ENCODE peak calls at places on chromosomes 12 and 14, in four cellular contexts. One of them, this sample, is unnamed.
A peak's percentile ranks its signal among the peaks of the same experiment; 100 is the strongest.

GRCh38 chr14:105091335-105092123 is 26.3 kb upstream of the GPR132 start:
- DNase-seq in HepG2: peak; percentile 71
- DNase-seq in H1: no peak
- DNase-seq in GM12878: no peak
- DNase-seq in this sample: no peak

GRCh38 chr14:26528415-26529182 is 69.2 kb downstream of the NOVA1 start:
- DNase-seq in HepG2: no peak
- DNase-seq in H1: no peak
- DNase-seq in GM12878: no peak
- DNase-seq in this sample: no peak

GRCh38 chr12:52217223-52217622 is 15.8 kb upstream of the KRT7 start:
- DNase-seq in HepG2: no peak
- DNase-seq in GM12878: no peak
- DNase-seq in H1: no peak
- DNase-seq in this sample: no peak

GRCh38 chr12:86331457-86331856 is 75.3 kb upstream of the MGAT4C start:
- DNase-seq in H1: no peak
- DNase-seq in HepG2: no peak
- DNase-seq in GM12878: no peak
- DNase-seq in this sample: no peak

GRCh38 chr14:99592394-99592793 is 11.6 kb downstream of the CCDC85C start:
- DNase-seq in HepG2: no peak
- DNase-seq in H1: no peak
- DNase-seq in GM12878: no peak
- DNase-seq in this sample: no peak

GRCh38 chr14:72443991-72444431 is 449.9 kb downstream of the DPF3 start:
- DNase-seq in HepG2: no peak
- DNase-seq in H1: no peak
- DNase-seq in GM12878: peak; percentile 28
- DNase-seq in this sample: no peak

GRCh38 chr12:50992814-50993213 is 33.4 kb downstream of the SLC11A2 start:
- DNase-seq in HepG2: no peak
- DNase-seq in H1: no peak
- DNase-seq in GM12878: no peak
- DNase-seq in this sample: no peak

GRCh38 chr12:102883204-102883799 is 33.7 kb downstream of the PAH start:
- DNase-seq in GM12878: no peak
- DNase-seq in H1: peak; percentile 82
- DNase-seq in HepG2: peak; percentile 48
- DNase-seq in this sample: peak; percentile 57

GRCh38 chr12:113208041-113208934 is 13.0 kb upstream of the TPCN1 start:
- DNase-seq in H1: no peak
- DNase-seq in HepG2: no peak
- DNase-seq in GM12878: peak; percentile 99
- DNase-seq in this sample: no peak

GRCh38 chr14:20469890-20470858 is 968 bp downstream of the PNP start:
- DNase-seq in GM12878: no peak
- DNase-seq in HepG2: peak; percentile 47
- DNase-seq in H1: peak; percentile 64
- DNase-seq in this sample: no peak

GRCh38 chr12:94100254-94100653 is 48.1 kb upstream of the PLXNC1 start:
- DNase-seq in HepG2: no peak
- DNase-seq in GM12878: no peak
- DNase-seq in H1: no peak
- DNase-seq in this sample: peak; percentile 65

GRCh38 chr12:30013051-30013450 is 229.3 kb upstream of the TMTC1 start:
- DNase-seq in GM12878: no peak
- DNase-seq in H1: peak; percentile 54
- DNase-seq in HepG2: no peak
- DNase-seq in this sample: no peak

GRCh38 chr14:47269788-47270492 is 405.5 kb downstream of the MDGA2 start:
- DNase-seq in H1: no peak
- DNase-seq in HepG2: no peak
- DNase-seq in GM12878: no peak
- DNase-seq in this sample: no peak

GRCh38 chr12:12776261-12776660 is 9.2 kb upstream of the APOLD1 start:
- DNase-seq in HepG2: peak; percentile 13
- DNase-seq in GM12878: no peak
- DNase-seq in H1: no peak
- DNase-seq in this sample: no peak

GRCh38 chr12:12777056-12777455 is 8.4 kb upstream of the APOLD1 start:
- DNase-seq in HepG2: no peak
- DNase-seq in H1: no peak
- DNase-seq in GM12878: no peak
- DNase-seq in this sample: no peak

GRCh38 chr12:12770262-12770661 is 15.2 kb upstream of the APOLD1 start:
- DNase-seq in HepG2: no peak
- DNase-seq in GM12878: no peak
- DNase-seq in H1: no peak
- DNase-seq in this sample: no peak

GRCh38 chr12:12779529-12779928 is 5.9 kb upstream of the APOLD1 start:
- DNase-seq in HepG2: peak; percentile 59
- DNase-seq in H1: no peak
- DNase-seq in GM12878: no peak
- DNase-seq in this sample: no peak

GRCh38 chr12:12774791-12775190 is 10.7 kb upstream of the APOLD1 start:
- DNase-seq in HepG2: no peak
- DNase-seq in GM12878: no peak
- DNase-seq in H1: no peak
- DNase-seq in this sample: no peak
- TF ChIP-seq SRF in HepG2: no peak
- TF ChIP-seq SRF in GM12878: no peak
- TF ChIP-seq SRF in H1: no peak
- TF ChIP-seq SRF in this sample: no peak

DNA sequence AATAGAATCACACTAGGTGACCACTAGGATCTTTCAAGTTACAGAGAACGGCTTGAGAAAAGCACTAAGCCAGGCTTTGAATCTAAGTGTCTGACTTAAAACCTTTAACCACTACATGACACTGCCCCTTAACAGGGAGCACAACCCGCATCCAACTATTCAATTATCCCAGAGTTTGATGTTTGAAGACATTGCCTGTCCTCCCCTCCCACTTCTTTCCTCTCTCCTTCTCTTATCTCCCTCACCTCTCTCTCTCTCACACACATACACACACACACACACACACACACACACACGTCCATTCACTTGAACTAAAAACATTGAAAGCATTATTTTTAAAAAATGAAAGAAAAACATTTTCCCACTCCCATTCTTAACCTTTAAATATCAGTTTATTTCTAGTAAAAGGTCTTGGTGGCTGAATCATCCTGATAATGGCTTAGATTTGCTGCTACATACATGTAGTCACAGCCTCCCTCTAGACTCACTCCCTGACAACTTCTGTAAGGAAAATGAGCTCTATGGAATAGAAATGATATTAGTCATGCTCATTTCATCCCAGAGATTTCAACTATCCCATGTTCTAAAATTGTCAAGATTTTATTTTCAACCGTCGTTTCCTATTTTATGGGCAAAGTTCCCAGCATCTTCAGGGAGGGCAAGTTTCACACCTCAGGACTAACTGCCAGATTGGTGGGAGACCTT is 53.5 kb upstream of the RAP1B start:
- DNase-seq in GM12878: no peak
- DNase-seq in H1: no peak
- DNase-seq in HepG2: no peak
- DNase-seq in this sample: no peak
- TF ChIP-seq SRF in GM12878: no peak
- TF ChIP-seq SRF in H1: no peak
- TF ChIP-seq SRF in HepG2: no peak
- TF ChIP-seq SRF in this sample: no peak

GRCh38 chr12:120457133-120457532 is 10.9 kb downstream of the GATC start:
- DNase-seq in GM12878: no peak
- DNase-seq in HepG2: peak; percentile 24
- DNase-seq in H1: no peak
- DNase-seq in this sample: peak; percentile 42
- TF ChIP-seq SRF in GM12878: no peak
- TF ChIP-seq SRF in HepG2: no peak
- TF ChIP-seq SRF in H1: no peak
- TF ChIP-seq SRF in this sample: no peak

GRCh38 chr14:64147126-64147790 is 146.9 kb downstream of the ESR2 start:
- DNase-seq in HepG2: no peak
- DNase-seq in GM12878: no peak
- DNase-seq in H1: no peak
- DNase-seq in this sample: no peak
- TF ChIP-seq SRF in HepG2: no peak
- TF ChIP-seq SRF in GM12878: no peak
- TF ChIP-seq SRF in H1: no peak
- TF ChIP-seq SRF in this sample: no peak

DNA sequence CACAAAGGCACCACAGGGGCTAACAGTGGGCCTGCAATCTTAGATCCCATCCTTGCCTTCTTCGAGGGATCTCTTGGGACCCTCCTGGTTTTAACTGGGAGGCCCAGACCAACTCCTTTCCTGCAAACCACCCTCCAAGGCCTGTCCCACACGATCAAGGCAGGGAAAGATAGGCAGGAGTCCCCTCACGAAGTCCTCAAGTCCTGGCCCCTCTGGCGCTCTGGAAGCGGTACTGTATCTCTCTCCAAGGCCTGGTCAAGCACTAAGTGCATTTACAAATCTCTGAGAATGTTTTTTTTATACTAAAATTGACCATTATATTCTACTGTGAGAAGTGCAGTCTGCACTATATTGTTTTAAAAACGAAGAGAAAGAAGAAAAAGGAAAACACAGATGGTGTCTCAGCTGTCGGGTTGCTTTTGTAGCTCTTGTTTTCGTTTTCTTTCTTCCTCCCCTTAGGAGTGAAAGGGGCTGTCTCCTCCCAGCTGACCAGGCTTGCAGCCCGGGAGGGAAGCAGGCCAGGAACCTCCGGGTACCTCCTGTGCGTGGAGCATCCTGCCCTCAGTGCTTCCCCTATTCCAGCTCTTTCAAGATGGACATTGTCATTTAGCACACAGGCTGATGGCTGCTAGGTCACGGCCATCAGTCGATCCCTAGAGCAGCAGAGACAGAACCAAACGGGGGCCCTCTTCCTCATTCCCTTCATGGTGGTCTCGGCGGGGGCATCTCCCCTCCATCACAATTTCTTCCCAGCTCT is 56.7 kb downstream of the FAM222A start:
- DNase-seq in H1: peak; percentile 42
- DNase-seq in GM12878: no peak
- DNase-seq in HepG2: no peak
- DNase-seq in this sample: no peak
- TF ChIP-seq SRF in H1: no peak
- TF ChIP-seq SRF in GM12878: no peak
- TF ChIP-seq SRF in HepG2: no peak
- TF ChIP-seq SRF in this sample: no peak

GRCh38 chr14:76045773-76046172 is 60.2 kb downstream of the IFT43 start:
- DNase-seq in HepG2: no peak
- DNase-seq in GM12878: no peak
- DNase-seq in H1: no peak
- DNase-seq in this sample: no peak
- TF ChIP-seq SRF in HepG2: no peak
- TF ChIP-seq SRF in GM12878: no peak
- TF ChIP-seq SRF in H1: no peak
- TF ChIP-seq SRF in this sample: no peak

GRCh38 chr12:107242189-107242588 is 148.8 kb upstream of the CRY1 start:
- DNase-seq in HepG2: no peak
- DNase-seq in H1: no peak
- DNase-seq in GM12878: no peak
- DNase-seq in this sample: no peak

GRCh38 chr12:107243316-107243715 is 150.0 kb upstream of the CRY1 start:
- DNase-seq in HepG2: no peak
- DNase-seq in GM12878: no peak
- DNase-seq in H1: peak; percentile 10
- DNase-seq in this sample: no peak

GRCh38 chr12:107238276-107238675 is 144.9 kb upstream of the CRY1 start:
- DNase-seq in H1: no peak
- DNase-seq in HepG2: no peak
- DNase-seq in GM12878: no peak
- DNase-seq in this sample: no peak

GRCh38 chr12:107244584-107244983 is 151.2 kb upstream of the CRY1 start:
- DNase-seq in H1: no peak
- DNase-seq in HepG2: no peak
- DNase-seq in GM12878: no peak
- DNase-seq in this sample: no peak

GRCh38 chr12:107241421-107241820 is 148.1 kb upstream of the CRY1 start:
- DNase-seq in GM12878: no peak
- DNase-seq in HepG2: no peak
- DNase-seq in H1: no peak
- DNase-seq in this sample: no peak
- TF ChIP-seq SRF in GM12878: no peak
- TF ChIP-seq SRF in HepG2: no peak
- TF ChIP-seq SRF in H1: no peak
- TF ChIP-seq SRF in this sample: no peak

GRCh38 chr12:109833307-109834189 is at the start of gene TRPV4:
- DNase-seq in HepG2: no peak
- DNase-seq in GM12878: no peak
- DNase-seq in H1: peak; percentile 77
- DNase-seq in this sample: peak; percentile 85
- TF ChIP-seq SRF in HepG2: no peak
- TF ChIP-seq SRF in GM12878: no peak
- TF ChIP-seq SRF in H1: no peak
- TF ChIP-seq SRF in this sample: no peak

DNA sequence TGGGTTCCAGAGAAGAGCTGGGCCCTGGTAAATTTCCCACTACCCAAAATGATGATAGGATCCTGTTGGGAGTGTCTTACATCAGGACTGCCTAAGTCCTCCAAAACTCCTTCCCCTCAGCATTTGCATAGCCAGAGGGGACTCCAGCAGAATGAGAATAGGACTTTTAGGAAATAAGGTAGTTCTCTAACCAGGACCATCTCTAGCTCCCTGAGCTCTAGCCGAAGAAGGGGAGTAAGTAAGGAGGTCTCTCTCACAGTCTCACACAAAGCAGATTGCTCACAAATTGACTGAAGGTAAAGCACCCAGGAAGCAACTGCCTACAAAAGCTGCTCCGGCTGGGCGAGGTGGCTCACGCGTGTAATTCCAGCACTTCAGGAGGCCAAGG is 8.3 kb downstream of the PPP1R3E start:
- DNase-seq in GM12878: no peak
- DNase-seq in H1: no peak
- DNase-seq in HepG2: no peak
- DNase-seq in this sample: no peak
- TF ChIP-seq SRF in GM12878: no peak
- TF ChIP-seq SRF in H1: no peak
- TF ChIP-seq SRF in HepG2: no peak
- TF ChIP-seq SRF in this sample: no peak

This sample was measured in K562.